ENCODE peak calls at places on chromosomes 3 and 15, in five cellular contexts. Q is fibroblast of mammary gland; V is OCI-LY7; T is substantia nigra; N is stimulated activated CD4-positive, alpha-beta T cell treated with anti-CD3 and anti-CD28 coated beads, Interleukin-2, amount 100 ng/mL, for 24 hours. S is an unnamed sample.

GRCh38 chr3:189132125-189132744 is 39.5 kb upstream of the TPRG1 start:
- DNase-seq in Q (peak; percentile 90), V (no peak), T (no peak), N (peak; percentile 71), S (no peak)

GRCh38 chr15:61141497-61142125 is 87.5 kb downstream of the RORA start:
- DNase-seq in Q (no peak), V (no peak), T (no peak), N (no peak), S (no peak)

GRCh38 chr3:126912027-126912422 is 70.9 kb upstream of the PLXNA1 start:
- DNase-seq in Q (no peak), V (no peak), T (no peak), N (no peak), S (no peak)

GRCh38 chr3:25665646-25666136 is 984 bp upstream of the TOP2B start:
- DNase-seq in Q (no peak), V (peak; percentile 37), T (no peak), N (no peak), S (no peak)

GRCh38 chr3:160986060-160986459 is 119.1 kb downstream of the B3GALNT1 start:
- DNase-seq in Q (peak; percentile 11), V (no peak), T (no peak), N (no peak), S (no peak)

GRCh38 chr3:192413461-192413860 is 313.9 kb downstream of the FGF12 start:
- DNase-seq in Q (no peak), V (no peak), T (no peak), N (no peak), S (no peak)

GRCh38 chr3:67090472-67090871 is 92.4 kb downstream of the KBTBD8 start:
- DNase-seq in Q (peak; percentile 52), V (no peak), T (no peak), N (no peak), S (no peak)

GRCh38 chr15:78617131-78617915 is 3.5 kb downstream of the CHRNA3 start:
- DNase-seq in Q (no peak), V (no peak), T (no peak), N (no peak), S (no peak)

GRCh38 chr3:95297586-95297985 is 1234.7 kb downstream of the NSUN3 start:
- DNase-seq in Q (no peak), V (no peak), T (no peak), N (no peak), S (no peak)

GRCh38 chr15:83784975-83785374 is 131.1 kb downstream of the ADAMTSL3 start:
- DNase-seq in Q (peak; percentile 69), V (no peak), T (no peak), N (no peak), S (no peak)

GRCh38 chr15:41490355-41490754 is 3.3 kb upstream of the ITPKA start:
- DNase-seq in Q (peak; percentile 98), V (no peak), T (no peak), N (no peak), S (no peak)

GRCh38 chr15:22873841-22874240 is 35.4 kb downstream of the NIPA2 start:
- DNase-seq in Q (no peak), V (no peak), T (no peak), N (no peak), S (no peak)

GRCh38 chr3:192130534-192131132 is 596.7 kb downstream of the FGF12 start:
- DNase-seq in Q (peak; percentile 61), V (peak; percentile 83), T (no peak), N (no peak), S (peak; percentile 60)

GRCh38 chr3:98974442-98974841 is 72.9 kb upstream of the DCBLD2 start:
- DNase-seq in Q (no peak), V (no peak), T (no peak), N (no peak), S (no peak)

GRCh38 chr15:88653200-88654064 is 14.6 kb downstream of the ISG20 start:
- DNase-seq in Q (no peak), V (no peak), T (no peak), N (no peak), S (no peak)

GRCh38 chr3:17050051-17050450 is 165.3 kb downstream of the PLCL2 start:
- DNase-seq in Q (peak; percentile 38), V (no peak), T (no peak), N (no peak), S (no peak)

GRCh38 chr15:58515807-58516206 is 84.0 kb downstream of the LIPC start:
- DNase-seq in Q (no peak), V (peak; percentile 24), T (no peak), N (no peak), S (no peak)

GRCh38 chr15:47736123-47736786 is 18.9 kb downstream of the SEMA6D start:
- DNase-seq in Q (no peak), V (no peak), T (no peak), N (no peak), S (no peak)

GRCh38 chr15:48617619-48618018 is 27.9 kb downstream of the FBN1 start:
- DNase-seq in Q (peak; percentile 88), V (no peak), T (no peak), N (no peak), S (no peak)